ENCODE peak calls at places on chromosomes 6 and 20, in eight cellular contexts. One of them, this sample, is unnamed.

GRCh38 chr6:167589615-167589940 is 237.1 kb upstream of the AFDN start:
- DNase-seq in breast epithelium: no peak
- DNase-seq in testis: peak; percentile 12
- DNase-seq in IMR-90: no peak
- DNase-seq in spleen: no peak
- DNase-seq in heart left ventricle: no peak
- DNase-seq in adrenal gland: no peak
- DNase-seq in lung: no peak
- DNase-seq in this sample: no peak

GRCh38 chr20:41551011-41551705 is 67.0 kb downstream of the CHD6 start:
- DNase-seq in breast epithelium: no peak
- DNase-seq in testis: no peak
- DNase-seq in IMR-90: no peak
- DNase-seq in spleen: no peak
- DNase-seq in heart left ventricle: no peak
- DNase-seq in adrenal gland: no peak
- DNase-seq in lung: no peak
- DNase-seq in this sample: no peak

GRCh38 chr20:23043376-23043775 is 6.1 kb downstream of the THBD start:
- DNase-seq in breast epithelium: no peak
- DNase-seq in testis: no peak
- DNase-seq in IMR-90: no peak
- DNase-seq in spleen: no peak
- DNase-seq in heart left ventricle: no peak
- DNase-seq in adrenal gland: peak; percentile 46
- DNase-seq in lung: no peak
- DNase-seq in this sample: no peak

GRCh38 chr20:53870426-53871199 is 199.8 kb downstream of the BCAS1 start:
- DNase-seq in breast epithelium: no peak
- DNase-seq in testis: no peak
- DNase-seq in IMR-90: no peak
- DNase-seq in spleen: no peak
- DNase-seq in heart left ventricle: no peak
- DNase-seq in adrenal gland: no peak
- DNase-seq in lung: no peak
- DNase-seq in this sample: no peak

GRCh38 chr6:1422290-1422689 is 32.9 kb downstream of the FOXF2 start:
- DNase-seq in breast epithelium: no peak
- DNase-seq in testis: no peak
- DNase-seq in IMR-90: no peak
- DNase-seq in spleen: no peak
- DNase-seq in heart left ventricle: no peak
- DNase-seq in adrenal gland: peak; percentile 14
- DNase-seq in lung: no peak
- DNase-seq in this sample: no peak

GRCh38 chr6:108941867-108942266 is 93.6 kb downstream of the ARMC2 start:
- DNase-seq in breast epithelium: no peak
- DNase-seq in testis: no peak
- DNase-seq in IMR-90: no peak
- DNase-seq in spleen: no peak
- DNase-seq in heart left ventricle: no peak
- DNase-seq in adrenal gland: no peak
- DNase-seq in lung: no peak
- DNase-seq in this sample: no peak

GRCh38 chr6:49097116-49097515 is 365.9 kb downstream of the MMUT start:
- DNase-seq in breast epithelium: no peak
- DNase-seq in testis: no peak
- DNase-seq in IMR-90: no peak
- DNase-seq in spleen: no peak
- DNase-seq in heart left ventricle: no peak
- DNase-seq in adrenal gland: no peak
- DNase-seq in lung: no peak
- DNase-seq in this sample: no peak

GRCh38 chr20:63773571-63774347 is 34.2 kb downstream of the SLC2A4RG start:
- DNase-seq in breast epithelium: no peak
- DNase-seq in testis: no peak
- DNase-seq in IMR-90: no peak
- DNase-seq in spleen: no peak
- DNase-seq in heart left ventricle: no peak
- DNase-seq in adrenal gland: no peak
- DNase-seq in lung: no peak
- DNase-seq in this sample: no peak

GRCh38 chr20:34566978-34567884 is 8.7 kb downstream of the MAP1LC3A start:
- DNase-seq in breast epithelium: peak; percentile 2
- DNase-seq in testis: no peak
- DNase-seq in IMR-90: no peak
- DNase-seq in spleen: peak; percentile 68
- DNase-seq in heart left ventricle: no peak
- DNase-seq in adrenal gland: no peak
- DNase-seq in lung: peak; percentile 61
- DNase-seq in this sample: no peak

GRCh38 chr20:48538856-48539255 is 288.9 kb downstream of the PREX1 start:
- DNase-seq in breast epithelium: no peak
- DNase-seq in testis: no peak
- DNase-seq in IMR-90: no peak
- DNase-seq in spleen: no peak
- DNase-seq in heart left ventricle: no peak
- DNase-seq in adrenal gland: no peak
- DNase-seq in lung: no peak
- DNase-seq in this sample: no peak

GRCh38 chr6:88813045-88813444 is 150.4 kb downstream of the RNGTT start:
- DNase-seq in breast epithelium: no peak
- DNase-seq in testis: no peak
- DNase-seq in IMR-90: no peak
- DNase-seq in spleen: no peak
- DNase-seq in heart left ventricle: no peak
- DNase-seq in adrenal gland: no peak
- DNase-seq in lung: no peak
- DNase-seq in this sample: no peak

GRCh38 chr6:30926644-30927043 is 5.3 kb downstream of the SFTA2 start:
- DNase-seq in breast epithelium: no peak
- DNase-seq in testis: no peak
- DNase-seq in IMR-90: no peak
- DNase-seq in spleen: no peak
- DNase-seq in heart left ventricle: no peak
- DNase-seq in adrenal gland: no peak
- DNase-seq in lung: peak; percentile 87
- DNase-seq in this sample: peak; percentile 42

GRCh38 chr20:25254571-25254970 is 6.7 kb downstream of the PYGB start:
- DNase-seq in breast epithelium: no peak
- DNase-seq in testis: no peak
- DNase-seq in IMR-90: no peak
- DNase-seq in spleen: no peak
- DNase-seq in heart left ventricle: no peak
- DNase-seq in adrenal gland: peak; percentile 56
- DNase-seq in lung: no peak
- DNase-seq in this sample: peak; percentile 3

GRCh38 chr6:101393291-101394251 is at the start of gene GRIK2:
- DNase-seq in breast epithelium: no peak
- DNase-seq in testis: peak; percentile 78
- DNase-seq in IMR-90: peak; percentile 47
- DNase-seq in spleen: no peak
- DNase-seq in heart left ventricle: no peak
- DNase-seq in adrenal gland: no peak
- DNase-seq in lung: no peak
- DNase-seq in this sample: peak; percentile 25

GRCh38 chr6:73695619-73696421 is at the start of gene CD109:
- DNase-seq in breast epithelium: no peak
- DNase-seq in testis: peak; percentile 40
- DNase-seq in IMR-90: peak; percentile 73
- DNase-seq in spleen: no peak
- DNase-seq in heart left ventricle: peak; percentile 40
- DNase-seq in adrenal gland: no peak
- DNase-seq in lung: peak; percentile 33
- DNase-seq in this sample: peak; percentile 11

GRCh38 chr6:49516147-49516505 is 16.4 kb downstream of the GLYATL3 start:
- DNase-seq in breast epithelium: no peak
- DNase-seq in testis: no peak
- DNase-seq in IMR-90: no peak
- DNase-seq in spleen: no peak
- DNase-seq in heart left ventricle: no peak
- DNase-seq in adrenal gland: no peak
- DNase-seq in lung: no peak
- DNase-seq in this sample: no peak

GRCh38 chr20:25031241-25031640 is 26.7 kb downstream of the ACSS1 start:
- DNase-seq in breast epithelium: no peak
- DNase-seq in testis: no peak
- DNase-seq in IMR-90: no peak
- DNase-seq in spleen: no peak
- DNase-seq in heart left ventricle: no peak
- DNase-seq in adrenal gland: no peak
- DNase-seq in lung: no peak
- DNase-seq in this sample: no peak

GRCh38 chr6:85192186-85192585 is 257.7 kb upstream of the NT5E start:
- DNase-seq in breast epithelium: no peak
- DNase-seq in testis: no peak
- DNase-seq in IMR-90: peak; percentile 31
- DNase-seq in spleen: no peak
- DNase-seq in heart left ventricle: no peak
- DNase-seq in adrenal gland: no peak
- DNase-seq in lung: no peak
- DNase-seq in this sample: no peak

GRCh38 chr6:120026791-120027190 is 677.2 kb upstream of the MAN1A1 start:
- DNase-seq in breast epithelium: no peak
- DNase-seq in testis: no peak
- DNase-seq in IMR-90: no peak
- DNase-seq in spleen: no peak
- DNase-seq in heart left ventricle: no peak
- DNase-seq in adrenal gland: no peak
- DNase-seq in lung: no peak
- DNase-seq in this sample: no peak

GRCh38 chr20:16581241-16581640 is 8.0 kb upstream of the KIF16B start:
- DNase-seq in breast epithelium: no peak
- DNase-seq in testis: no peak
- DNase-seq in IMR-90: no peak
- DNase-seq in spleen: no peak
- DNase-seq in heart left ventricle: no peak
- DNase-seq in adrenal gland: no peak
- DNase-seq in lung: no peak
- DNase-seq in this sample: no peak
- H3K36me3 ChIP-seq in breast epithelium: no peaks in the 10 kb centered on the region
- H3K36me3 ChIP-seq in testis: no peaks in the 10 kb centered on the region
- H3K36me3 ChIP-seq in IMR-90: no peaks in the 10 kb centered on the region
- H3K36me3 ChIP-seq in spleen: no peaks in the 10 kb centered on the region
- H3K36me3 ChIP-seq in heart left ventricle: no peaks in the 10 kb centered on the region
- H3K36me3 ChIP-seq in adrenal gland: no peaks in the 10 kb centered on the region
- H3K36me3 ChIP-seq in lung: no peaks in the 10 kb centered on the region
- H3K36me3 ChIP-seq in this sample: no peaks in the 10 kb centered on the region

DNA sequence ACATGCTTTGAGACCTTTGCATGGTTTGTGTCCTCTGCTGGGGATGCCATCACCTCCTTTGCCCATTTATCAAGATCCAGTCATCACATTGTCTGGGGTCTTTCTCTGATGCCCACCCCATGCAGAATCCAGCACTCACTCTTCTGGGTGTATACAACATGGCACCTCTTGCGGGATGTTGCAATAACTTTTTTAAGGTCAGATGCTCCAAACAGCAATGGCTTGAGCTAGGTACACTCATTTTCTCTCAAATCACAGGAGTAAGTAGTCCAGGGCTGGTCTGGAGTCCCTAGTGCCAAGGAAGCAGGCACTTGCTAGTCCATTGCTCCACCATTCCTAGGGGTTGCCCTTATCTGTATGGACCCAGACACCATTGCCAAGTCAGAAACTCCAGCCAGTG is 196.6 kb upstream of the KCNG1 start:
- DNase-seq in breast epithelium: no peak
- DNase-seq in testis: no peak
- DNase-seq in IMR-90: no peak
- DNase-seq in spleen: no peak
- DNase-seq in heart left ventricle: no peak
- DNase-seq in adrenal gland: no peak
- DNase-seq in lung: no peak
- DNase-seq in this sample: no peak
- H3K9me3 ChIP-seq in breast epithelium: peaks cover 6% of the 10 kb centered on the region
- H3K9me3 ChIP-seq in testis: no peaks in the 10 kb centered on the region
- H3K9me3 ChIP-seq in IMR-90: peaks cover 6% of the 10 kb centered on the region
- H3K9me3 ChIP-seq in spleen: no peaks in the 10 kb centered on the region
- H3K9me3 ChIP-seq in heart left ventricle: no peaks in the 10 kb centered on the region
- H3K9me3 ChIP-seq in adrenal gland: no peaks in the 10 kb centered on the region
- H3K9me3 ChIP-seq in lung: no peaks in the 10 kb centered on the region
- H3K9me3 ChIP-seq in this sample: no peaks in the 10 kb centered on the region

GRCh38 chr6:158819213-158819976 is at the start of gene EZR:
- DNase-seq in breast epithelium: peak; percentile 80
- DNase-seq in testis: peak; percentile 92
- DNase-seq in IMR-90: peak; percentile 57
- DNase-seq in spleen: peak; percentile 96
- DNase-seq in heart left ventricle: peak; percentile 87
- DNase-seq in adrenal gland: peak; percentile 80
- DNase-seq in lung: peak; percentile 85
- DNase-seq in this sample: peak; percentile 90
- TF ChIP-seq CTCF in breast epithelium: no peak
- TF ChIP-seq CTCF in testis: no peak
- TF ChIP-seq CTCF in IMR-90: peak; percentile 7
- TF ChIP-seq CTCF in spleen: peak; percentile 13
- TF ChIP-seq CTCF in heart left ventricle: no peak
- TF ChIP-seq CTCF in adrenal gland: no peak
- TF ChIP-seq CTCF in lung: no peak
- TF ChIP-seq CTCF in this sample: peak; percentile 30

GRCh38 chr6:25462235-25462897 is 183.2 kb downstream of the CARMIL1 start:
- DNase-seq in breast epithelium: no peak
- DNase-seq in testis: no peak
- DNase-seq in IMR-90: no peak
- DNase-seq in spleen: no peak
- DNase-seq in heart left ventricle: no peak
- DNase-seq in adrenal gland: no peak
- DNase-seq in lung: no peak
- DNase-seq in this sample: no peak

GRCh38 chr6:25469797-25470388 is 182.1 kb upstream of the SCGN start:
- DNase-seq in breast epithelium: no peak
- DNase-seq in testis: no peak
- DNase-seq in IMR-90: no peak
- DNase-seq in spleen: no peak
- DNase-seq in heart left ventricle: no peak
- DNase-seq in adrenal gland: no peak
- DNase-seq in lung: no peak
- DNase-seq in this sample: no peak

GRCh38 chr6:25465931-25466330 is 186.1 kb upstream of the SCGN start:
- DNase-seq in breast epithelium: no peak
- DNase-seq in testis: no peak
- DNase-seq in IMR-90: peak; percentile 6
- DNase-seq in spleen: no peak
- DNase-seq in heart left ventricle: no peak
- DNase-seq in adrenal gland: no peak
- DNase-seq in lung: no peak
- DNase-seq in this sample: no peak

GRCh38 chr6:25468881-25469280 is 183.1 kb upstream of the SCGN start:
- DNase-seq in breast epithelium: no peak
- DNase-seq in testis: no peak
- DNase-seq in IMR-90: no peak
- DNase-seq in spleen: no peak
- DNase-seq in heart left ventricle: no peak
- DNase-seq in adrenal gland: no peak
- DNase-seq in lung: no peak
- DNase-seq in this sample: no peak

DNA sequence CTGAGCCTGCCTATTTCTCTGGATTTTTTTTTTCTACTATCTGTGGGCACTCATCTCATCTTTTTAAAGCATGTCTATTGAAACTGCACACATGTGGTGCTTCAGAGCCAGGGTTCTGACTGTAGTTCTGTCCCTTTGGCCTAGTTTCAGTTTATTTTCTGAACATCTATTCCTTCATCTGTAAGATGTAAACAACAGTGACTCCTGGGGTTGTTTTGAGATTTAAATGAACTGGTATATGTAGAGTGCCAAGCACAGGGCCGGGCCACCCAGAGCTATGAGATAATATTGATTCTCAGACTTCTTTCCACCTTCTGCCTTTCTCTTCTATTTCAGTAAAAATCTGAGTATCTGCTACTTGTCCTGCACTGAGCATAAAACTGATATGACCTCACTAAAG is 185.1 kb downstream of the CARMIL1 start:
- DNase-seq in breast epithelium: no peak
- DNase-seq in testis: no peak
- DNase-seq in IMR-90: no peak
- DNase-seq in spleen: no peak
- DNase-seq in heart left ventricle: no peak
- DNase-seq in adrenal gland: no peak
- DNase-seq in lung: no peak
- DNase-seq in this sample: no peak
- H3K36me3 ChIP-seq in breast epithelium: no peaks in the 10 kb centered on the region
- H3K36me3 ChIP-seq in testis: no peaks in the 10 kb centered on the region
- H3K36me3 ChIP-seq in IMR-90: no peaks in the 10 kb centered on the region
- H3K36me3 ChIP-seq in spleen: no peaks in the 10 kb centered on the region
- H3K36me3 ChIP-seq in heart left ventricle: no peaks in the 10 kb centered on the region
- H3K36me3 ChIP-seq in adrenal gland: no peaks in the 10 kb centered on the region
- H3K36me3 ChIP-seq in lung: no peaks in the 10 kb centered on the region
- H3K36me3 ChIP-seq in this sample: no peaks in the 10 kb centered on the region

This sample was measured in transverse colon.